ENCODE peak calls at places on chromosome 6, in ten cellular contexts. One of them, this sample, is unnamed.

GRCh38 chr6:105318660-105319059 is 84.2 kb downstream of the PREP start:
- DNase-seq in choroid plexus epithelial cell: peak
- DNase-seq in right cardiac atrium: no peak
- DNase-seq in NB4: no peak
- DNase-seq in tibial artery: no peak
- DNase-seq in endodermal cell: no peak
- DNase-seq in breast epithelium: no peak
- DNase-seq in fibroblast of the aortic adventitia: peak
- DNase-seq in cardiac muscle cell: peak
- DNase-seq in body of pancreas: no peak
- DNase-seq in this sample: no peak

GRCh38 chr6:88749849-88750248 is 213.6 kb downstream of the RNGTT start:
- DNase-seq in endodermal cell: no peak
- DNase-seq in body of pancreas: no peak
- DNase-seq in NB4: no peak
- DNase-seq in cardiac muscle cell: no peak
- DNase-seq in breast epithelium: no peak
- DNase-seq in choroid plexus epithelial cell: no peak
- DNase-seq in right cardiac atrium: no peak
- DNase-seq in fibroblast of the aortic adventitia: no peak
- DNase-seq in tibial artery: no peak
- DNase-seq in this sample: no peak

GRCh38 chr6:83155794-83156193 is 37.3 kb downstream of the PGM3 start:
- DNase-seq in tibial artery: no peak
- DNase-seq in breast epithelium: no peak
- DNase-seq in endodermal cell: no peak
- DNase-seq in right cardiac atrium: no peak
- DNase-seq in cardiac muscle cell: no peak
- DNase-seq in choroid plexus epithelial cell: no peak
- DNase-seq in fibroblast of the aortic adventitia: no peak
- DNase-seq in body of pancreas: no peak
- DNase-seq in NB4: no peak
- DNase-seq in this sample: no peak

GRCh38 chr6:39411465-39411864 is 89.0 kb upstream of the KCNK16 start:
- DNase-seq in tibial artery: no peak
- DNase-seq in right cardiac atrium: no peak
- DNase-seq in cardiac muscle cell: peak
- DNase-seq in fibroblast of the aortic adventitia: peak
- DNase-seq in NB4: no peak
- DNase-seq in body of pancreas: no peak
- DNase-seq in choroid plexus epithelial cell: peak
- DNase-seq in breast epithelium: no peak
- DNase-seq in endodermal cell: no peak
- DNase-seq in this sample: no peak

GRCh38 chr6:127051571-127052260 is 66.8 kb upstream of the RSPO3 start:
- DNase-seq in fibroblast of the aortic adventitia: peak
- DNase-seq in right cardiac atrium: no peak
- DNase-seq in breast epithelium: no peak
- DNase-seq in choroid plexus epithelial cell: peak
- DNase-seq in endodermal cell: no peak
- DNase-seq in body of pancreas: no peak
- DNase-seq in NB4: no peak
- DNase-seq in tibial artery: no peak
- DNase-seq in cardiac muscle cell: peak
- DNase-seq in this sample: no peak

GRCh38 chr6:90124904-90125510 is 171.6 kb downstream of the BACH2 start:
- DNase-seq in fibroblast of the aortic adventitia: no peak
- DNase-seq in tibial artery: no peak
- DNase-seq in endodermal cell: no peak
- DNase-seq in choroid plexus epithelial cell: no peak
- DNase-seq in cardiac muscle cell: no peak
- DNase-seq in right cardiac atrium: no peak
- DNase-seq in NB4: no peak
- DNase-seq in body of pancreas: no peak
- DNase-seq in breast epithelium: no peak
- DNase-seq in this sample: no peak

GRCh38 chr6:93786474-93787330 is 367.3 kb upstream of the EPHA7 start:
- DNase-seq in NB4: no peak
- DNase-seq in fibroblast of the aortic adventitia: no peak
- DNase-seq in breast epithelium: no peak
- DNase-seq in tibial artery: no peak
- DNase-seq in endodermal cell: peak
- DNase-seq in cardiac muscle cell: peak
- DNase-seq in choroid plexus epithelial cell: peak
- DNase-seq in right cardiac atrium: no peak
- DNase-seq in body of pancreas: no peak
- DNase-seq in this sample: no peak

GRCh38 chr6:122042851-122043250 is 356.6 kb upstream of the HSF2 start:
- DNase-seq in body of pancreas: no peak
- DNase-seq in cardiac muscle cell: peak
- DNase-seq in right cardiac atrium: no peak
- DNase-seq in tibial artery: no peak
- DNase-seq in fibroblast of the aortic adventitia: no peak
- DNase-seq in NB4: no peak
- DNase-seq in breast epithelium: no peak
- DNase-seq in choroid plexus epithelial cell: no peak
- DNase-seq in endodermal cell: no peak
- DNase-seq in this sample: no peak

GRCh38 chr6:12351672-12352071 is 61.5 kb downstream of the EDN1 start:
- DNase-seq in fibroblast of the aortic adventitia: no peak
- DNase-seq in tibial artery: no peak
- DNase-seq in breast epithelium: no peak
- DNase-seq in endodermal cell: no peak
- DNase-seq in choroid plexus epithelial cell: no peak
- DNase-seq in right cardiac atrium: no peak
- DNase-seq in body of pancreas: no peak
- DNase-seq in NB4: no peak
- DNase-seq in cardiac muscle cell: no peak
- DNase-seq in this sample: no peak

GRCh38 chr6:156017838-156018237 is 562.2 kb upstream of the NOX3 start:
- DNase-seq in choroid plexus epithelial cell: no peak
- DNase-seq in NB4: no peak
- DNase-seq in fibroblast of the aortic adventitia: peak
- DNase-seq in endodermal cell: no peak
- DNase-seq in tibial artery: no peak
- DNase-seq in cardiac muscle cell: peak
- DNase-seq in breast epithelium: no peak
- DNase-seq in body of pancreas: no peak
- DNase-seq in right cardiac atrium: no peak
- DNase-seq in this sample: no peak

GRCh38 chr6:72894091-72894490 is 272.2 kb downstream of the KCNQ5 start:
- DNase-seq in choroid plexus epithelial cell: no peak
- DNase-seq in cardiac muscle cell: no peak
- DNase-seq in fibroblast of the aortic adventitia: no peak
- DNase-seq in tibial artery: no peak
- DNase-seq in breast epithelium: no peak
- DNase-seq in right cardiac atrium: no peak
- DNase-seq in endodermal cell: no peak
- DNase-seq in body of pancreas: no peak
- DNase-seq in NB4: no peak
- DNase-seq in this sample: no peak

GRCh38 chr6:149064026-149065017 is 253.2 kb upstream of the TAB2 start:
- DNase-seq in breast epithelium: no peak
- DNase-seq in NB4: no peak
- DNase-seq in choroid plexus epithelial cell: no peak
- DNase-seq in fibroblast of the aortic adventitia: peak
- DNase-seq in endodermal cell: no peak
- DNase-seq in tibial artery: no peak
- DNase-seq in cardiac muscle cell: no peak
- DNase-seq in right cardiac atrium: no peak
- DNase-seq in body of pancreas: no peak
- DNase-seq in this sample: no peak

GRCh38 chr6:894274-894673 is 201.3 kb upstream of the EXOC2 start:
- DNase-seq in NB4: no peak
- DNase-seq in breast epithelium: no peak
- DNase-seq in cardiac muscle cell: no peak
- DNase-seq in endodermal cell: peak
- DNase-seq in body of pancreas: no peak
- DNase-seq in choroid plexus epithelial cell: no peak
- DNase-seq in tibial artery: no peak
- DNase-seq in fibroblast of the aortic adventitia: no peak
- DNase-seq in right cardiac atrium: no peak
- DNase-seq in this sample: no peak

GRCh38 chr6:3376064-3376463 is 80.8 kb downstream of the SLC22A23 start:
- DNase-seq in tibial artery: no peak
- DNase-seq in NB4: no peak
- DNase-seq in fibroblast of the aortic adventitia: no peak
- DNase-seq in right cardiac atrium: no peak
- DNase-seq in breast epithelium: no peak
- DNase-seq in cardiac muscle cell: no peak
- DNase-seq in choroid plexus epithelial cell: no peak
- DNase-seq in body of pancreas: no peak
- DNase-seq in endodermal cell: no peak
- DNase-seq in this sample: no peak

GRCh38 chr6:170111816-170112582 is 178.9 kb downstream of the DLL1 start:
- DNase-seq in body of pancreas: no peak
- DNase-seq in tibial artery: peak
- DNase-seq in breast epithelium: no peak
- DNase-seq in endodermal cell: peak
- DNase-seq in NB4: no peak
- DNase-seq in choroid plexus epithelial cell: no peak
- DNase-seq in right cardiac atrium: no peak
- DNase-seq in cardiac muscle cell: no peak
- DNase-seq in fibroblast of the aortic adventitia: no peak
- DNase-seq in this sample: no peak

GRCh38 chr6:149140910-149141290 is 176.6 kb upstream of the TAB2 start:
- DNase-seq in choroid plexus epithelial cell: no peak
- DNase-seq in fibroblast of the aortic adventitia: no peak
- DNase-seq in breast epithelium: no peak
- DNase-seq in NB4: no peak
- DNase-seq in body of pancreas: no peak
- DNase-seq in endodermal cell: no peak
- DNase-seq in tibial artery: no peak
- DNase-seq in cardiac muscle cell: no peak
- DNase-seq in right cardiac atrium: no peak
- DNase-seq in this sample: peak

GRCh38 chr6:33508935-33509926 is 54.9 kb downstream of the ZBTB9 start:
- DNase-seq in breast epithelium: no peak
- DNase-seq in fibroblast of the aortic adventitia: no peak
- DNase-seq in cardiac muscle cell: no peak
- DNase-seq in choroid plexus epithelial cell: no peak
- DNase-seq in NB4: peak
- DNase-seq in endodermal cell: peak
- DNase-seq in tibial artery: no peak
- DNase-seq in body of pancreas: no peak
- DNase-seq in right cardiac atrium: no peak
- DNase-seq in this sample: no peak
- H3K4me3 ChIP-seq in breast epithelium: peak
- H3K4me3 ChIP-seq in fibroblast of the aortic adventitia: no peak
- H3K4me3 ChIP-seq in cardiac muscle cell: no peak
- H3K4me3 ChIP-seq in choroid plexus epithelial cell: no peak
- H3K4me3 ChIP-seq in NB4: no peak
- H3K4me3 ChIP-seq in endodermal cell: no peak
- H3K4me3 ChIP-seq in tibial artery: no peak
- H3K4me3 ChIP-seq in body of pancreas: no peak
- H3K4me3 ChIP-seq in right cardiac atrium: no peak
- H3K4me3 ChIP-seq in this sample: no peak

DNA sequence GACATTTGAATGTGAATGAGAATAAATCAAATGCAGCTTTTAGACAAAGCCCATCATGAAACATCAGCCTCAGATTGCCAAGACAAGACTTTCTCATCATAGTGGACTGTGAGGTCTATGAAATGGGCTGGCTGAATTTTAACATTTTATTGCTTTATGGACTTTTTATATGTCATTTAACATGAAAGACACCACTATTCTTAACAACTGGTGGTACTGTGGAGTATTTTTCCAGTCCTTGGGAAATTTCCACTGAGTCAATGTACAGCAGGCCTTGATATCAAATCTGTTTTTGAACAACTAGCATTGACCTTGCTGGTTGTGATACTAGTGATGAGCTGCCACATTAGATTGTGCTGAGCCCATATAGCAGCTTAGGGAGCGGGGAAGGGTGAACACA is 326.6 kb upstream of the CITED2 start:
- DNase-seq in choroid plexus epithelial cell: no peak
- DNase-seq in cardiac muscle cell: no peak
- DNase-seq in fibroblast of the aortic adventitia: no peak
- DNase-seq in body of pancreas: no peak
- DNase-seq in endodermal cell: no peak
- DNase-seq in tibial artery: no peak
- DNase-seq in right cardiac atrium: no peak
- DNase-seq in breast epithelium: no peak
- DNase-seq in NB4: no peak
- DNase-seq in this sample: no peak
- H3K4me3 ChIP-seq in choroid plexus epithelial cell: no peak
- H3K4me3 ChIP-seq in cardiac muscle cell: no peak
- H3K4me3 ChIP-seq in fibroblast of the aortic adventitia: no peak
- H3K4me3 ChIP-seq in body of pancreas: no peak
- H3K4me3 ChIP-seq in endodermal cell: no peak
- H3K4me3 ChIP-seq in tibial artery: no peak
- H3K4me3 ChIP-seq in right cardiac atrium: no peak
- H3K4me3 ChIP-seq in breast epithelium: no peak
- H3K4me3 ChIP-seq in NB4: no peak
- H3K4me3 ChIP-seq in this sample: no peak

DNA sequence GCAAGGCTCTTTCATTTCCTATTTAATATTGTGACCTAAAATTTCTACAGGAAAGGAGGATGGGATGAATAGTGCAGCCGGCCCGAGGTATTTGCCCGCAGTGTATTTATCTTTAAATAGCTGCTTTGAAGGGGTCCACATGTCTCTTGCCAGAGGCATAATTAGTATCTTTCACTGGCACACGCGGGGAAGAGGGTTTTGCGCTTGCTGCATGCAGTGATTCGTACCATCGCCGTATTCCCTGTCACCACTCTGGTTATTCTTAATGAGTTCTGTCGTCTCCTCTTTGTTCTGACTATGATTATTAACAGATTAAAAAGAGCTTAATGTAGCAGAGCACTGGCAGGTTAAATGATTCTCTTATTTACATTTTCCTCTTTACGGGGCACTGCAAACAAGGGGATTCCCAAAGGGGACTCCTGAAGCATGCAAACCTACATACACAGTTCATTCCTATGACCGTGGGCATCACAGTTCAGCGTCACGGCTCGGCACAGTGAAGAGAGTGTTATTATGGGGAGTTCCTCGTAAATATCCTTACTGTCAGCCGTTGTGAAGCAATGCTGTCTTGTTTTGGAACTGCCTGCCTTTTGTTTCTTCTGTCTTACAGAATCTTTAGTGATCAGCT is 204.8 kb downstream of the DTNBP1 start:
- DNase-seq in fibroblast of the aortic adventitia: no peak
- DNase-seq in cardiac muscle cell: no peak
- DNase-seq in endodermal cell: peak
- DNase-seq in choroid plexus epithelial cell: no peak
- DNase-seq in right cardiac atrium: no peak
- DNase-seq in tibial artery: no peak
- DNase-seq in body of pancreas: no peak
- DNase-seq in NB4: no peak
- DNase-seq in breast epithelium: no peak
- DNase-seq in this sample: no peak
- H3K4me3 ChIP-seq in fibroblast of the aortic adventitia: no peak
- H3K4me3 ChIP-seq in cardiac muscle cell: no peak
- H3K4me3 ChIP-seq in endodermal cell: no peak
- H3K4me3 ChIP-seq in choroid plexus epithelial cell: no peak
- H3K4me3 ChIP-seq in right cardiac atrium: peak
- H3K4me3 ChIP-seq in tibial artery: no peak
- H3K4me3 ChIP-seq in body of pancreas: no peak
- H3K4me3 ChIP-seq in NB4: no peak
- H3K4me3 ChIP-seq in breast epithelium: no peak
- H3K4me3 ChIP-seq in this sample: no peak

GRCh38 chr6:137903933-137904821 is 37.1 kb downstream of the TNFAIP3 start:
- DNase-seq in tibial artery: no peak
- DNase-seq in choroid plexus epithelial cell: peak
- DNase-seq in endodermal cell: no peak
- DNase-seq in cardiac muscle cell: peak
- DNase-seq in right cardiac atrium: no peak
- DNase-seq in body of pancreas: no peak
- DNase-seq in fibroblast of the aortic adventitia: peak
- DNase-seq in NB4: peak
- DNase-seq in breast epithelium: no peak
- DNase-seq in this sample: no peak
- H3K4me3 ChIP-seq in tibial artery: no peak
- H3K4me3 ChIP-seq in choroid plexus epithelial cell: no peak
- H3K4me3 ChIP-seq in endodermal cell: no peak
- H3K4me3 ChIP-seq in cardiac muscle cell: no peak
- H3K4me3 ChIP-seq in right cardiac atrium: no peak
- H3K4me3 ChIP-seq in body of pancreas: no peak
- H3K4me3 ChIP-seq in fibroblast of the aortic adventitia: no peak
- H3K4me3 ChIP-seq in NB4: no peak
- H3K4me3 ChIP-seq in breast epithelium: no peak
- H3K4me3 ChIP-seq in this sample: no peak

This sample was measured in naive thymus-derived CD4-positive, alpha-beta T cell.